ENCODE peak calls at places on chromosome 2, in ten cellular contexts. One of them, this sample, is unnamed.

GRCh38 chr2:63589148-63589972 is 597 bp downstream of the MDH1 start:
- DNase-seq in stimulated activated CD4-positive, alpha-beta T cell treated with anti-CD3 and anti-CD28 coated beads, TNF-alpha, amount 100 ng/mL, for 1 hour: no peak
- DNase-seq in stimulated activated naive CD8-positive, alpha-beta T cell treated with anti-CD3 and anti-CD28 coated beads, Interleukin-15, Interleukin-2, amounts not matched to agents 100 U/mL and 50 U/mL, for 24 hours: no peak
- DNase-seq in psoas muscle: no peak
- DNase-seq in type B pancreatic cell: no peak
- DNase-seq in NCI-H774: no peak
- DNase-seq in ACHN: no peak
- DNase-seq in DMS79: peak; percentile 15
- DNase-seq in Panc1: no peak
- DNase-seq in astrocyte of the spinal cord: no peak
- DNase-seq in this sample: no peak

GRCh38 chr2:129464036-129464435 is 515.4 kb upstream of the RAB6C start:
- DNase-seq in type B pancreatic cell: no peak
- DNase-seq in NCI-H774: no peak
- DNase-seq in DMS79: no peak
- DNase-seq in stimulated activated CD4-positive, alpha-beta T cell treated with anti-CD3 and anti-CD28 coated beads, TNF-alpha, amount 100 ng/mL, for 1 hour: no peak
- DNase-seq in Panc1: no peak
- DNase-seq in psoas muscle: no peak
- DNase-seq in ACHN: no peak
- DNase-seq in stimulated activated naive CD8-positive, alpha-beta T cell treated with anti-CD3 and anti-CD28 coated beads, Interleukin-15, Interleukin-2, amounts not matched to agents 100 U/mL and 50 U/mL, for 24 hours: no peak
- DNase-seq in astrocyte of the spinal cord: no peak
- DNase-seq in this sample: no peak

GRCh38 chr2:219209818-219210571 is 3.4 kb downstream of the ZFAND2B start:
- DNase-seq in DMS79: no peak
- DNase-seq in type B pancreatic cell: no peak
- DNase-seq in stimulated activated CD4-positive, alpha-beta T cell treated with anti-CD3 and anti-CD28 coated beads, TNF-alpha, amount 100 ng/mL, for 1 hour: no peak
- DNase-seq in Panc1: no peak
- DNase-seq in astrocyte of the spinal cord: no peak
- DNase-seq in stimulated activated naive CD8-positive, alpha-beta T cell treated with anti-CD3 and anti-CD28 coated beads, Interleukin-15, Interleukin-2, amounts not matched to agents 100 U/mL and 50 U/mL, for 24 hours: no peak
- DNase-seq in NCI-H774: no peak
- DNase-seq in ACHN: no peak
- DNase-seq in psoas muscle: no peak
- DNase-seq in this sample: no peak

GRCh38 chr2:121902171-121902591 is 146.7 kb downstream of the TSN start:
- DNase-seq in DMS79: no peak
- DNase-seq in stimulated activated naive CD8-positive, alpha-beta T cell treated with anti-CD3 and anti-CD28 coated beads, Interleukin-15, Interleukin-2, amounts not matched to agents 100 U/mL and 50 U/mL, for 24 hours: no peak
- DNase-seq in ACHN: no peak
- DNase-seq in stimulated activated CD4-positive, alpha-beta T cell treated with anti-CD3 and anti-CD28 coated beads, TNF-alpha, amount 100 ng/mL, for 1 hour: no peak
- DNase-seq in Panc1: no peak
- DNase-seq in NCI-H774: no peak
- DNase-seq in psoas muscle: no peak
- DNase-seq in astrocyte of the spinal cord: no peak
- DNase-seq in type B pancreatic cell: peak; percentile 60
- DNase-seq in this sample: no peak

GRCh38 chr2:26900831-26901321 is 52.9 kb downstream of the DPYSL5 start:
- DNase-seq in stimulated activated naive CD8-positive, alpha-beta T cell treated with anti-CD3 and anti-CD28 coated beads, Interleukin-15, Interleukin-2, amounts not matched to agents 100 U/mL and 50 U/mL, for 24 hours: no peak
- DNase-seq in NCI-H774: no peak
- DNase-seq in stimulated activated CD4-positive, alpha-beta T cell treated with anti-CD3 and anti-CD28 coated beads, TNF-alpha, amount 100 ng/mL, for 1 hour: no peak
- DNase-seq in ACHN: no peak
- DNase-seq in astrocyte of the spinal cord: no peak
- DNase-seq in psoas muscle: no peak
- DNase-seq in Panc1: no peak
- DNase-seq in type B pancreatic cell: peak; percentile 52
- DNase-seq in DMS79: peak; percentile 18
- DNase-seq in this sample: peak; percentile 35

GRCh38 chr2:71788186-71788525 is 334.8 kb downstream of the DYSF start:
- DNase-seq in stimulated activated CD4-positive, alpha-beta T cell treated with anti-CD3 and anti-CD28 coated beads, TNF-alpha, amount 100 ng/mL, for 1 hour: no peak
- DNase-seq in DMS79: no peak
- DNase-seq in Panc1: no peak
- DNase-seq in stimulated activated naive CD8-positive, alpha-beta T cell treated with anti-CD3 and anti-CD28 coated beads, Interleukin-15, Interleukin-2, amounts not matched to agents 100 U/mL and 50 U/mL, for 24 hours: no peak
- DNase-seq in astrocyte of the spinal cord: no peak
- DNase-seq in psoas muscle: no peak
- DNase-seq in type B pancreatic cell: peak; percentile 64
- DNase-seq in ACHN: no peak
- DNase-seq in NCI-H774: no peak
- DNase-seq in this sample: no peak

GRCh38 chr2:224958873-224959272 is 83.4 kb downstream of the DOCK10 start:
- DNase-seq in astrocyte of the spinal cord: no peak
- DNase-seq in type B pancreatic cell: no peak
- DNase-seq in psoas muscle: no peak
- DNase-seq in ACHN: no peak
- DNase-seq in stimulated activated naive CD8-positive, alpha-beta T cell treated with anti-CD3 and anti-CD28 coated beads, Interleukin-15, Interleukin-2, amounts not matched to agents 100 U/mL and 50 U/mL, for 24 hours: no peak
- DNase-seq in NCI-H774: no peak
- DNase-seq in DMS79: no peak
- DNase-seq in Panc1: no peak
- DNase-seq in stimulated activated CD4-positive, alpha-beta T cell treated with anti-CD3 and anti-CD28 coated beads, TNF-alpha, amount 100 ng/mL, for 1 hour: no peak
- DNase-seq in this sample: no peak

GRCh38 chr2:110678457-110679336 is 834 bp upstream of the BUB1 start:
- DNase-seq in stimulated activated naive CD8-positive, alpha-beta T cell treated with anti-CD3 and anti-CD28 coated beads, Interleukin-15, Interleukin-2, amounts not matched to agents 100 U/mL and 50 U/mL, for 24 hours: peak; percentile 34
- DNase-seq in type B pancreatic cell: no peak
- DNase-seq in psoas muscle: no peak
- DNase-seq in NCI-H774: no peak
- DNase-seq in ACHN: peak; percentile 29
- DNase-seq in stimulated activated CD4-positive, alpha-beta T cell treated with anti-CD3 and anti-CD28 coated beads, TNF-alpha, amount 100 ng/mL, for 1 hour: no peak
- DNase-seq in astrocyte of the spinal cord: no peak
- DNase-seq in Panc1: no peak
- DNase-seq in DMS79: no peak
- DNase-seq in this sample: peak; percentile 44